ENCODE peak calls at places on chromosomes 11 and 22, in seven cellular contexts. U is CD4-positive, CD25-positive, alpha-beta regulatory T cell; H is aorta; L is lower lobe of right lung; M is esophagus squamous epithelium; A is adipocyte; F is kidney. X is an unnamed sample.

GRCh38 chr11:22703040-22703439 is 36.6 kb downstream of the GAS2 start:
- DNase-seq in L (no peak), M (no peak), A (peak; percentile 45), F (no peak), H (no peak), U (no peak), X (peak; percentile 4)

GRCh38 chr22:48089601-48090331 is 1327.3 kb downstream of the TBC1D22A start:
- DNase-seq in U (no peak), L (no peak), H (peak; percentile 81), A (peak; percentile 8), F (peak; percentile 88), M (no peak), X (no peak)

GRCh38 chr11:36373040-36374010 is 77.2 kb downstream of the PRR5L start:
- DNase-seq in A (no peak), U (no peak), F (no peak), H (no peak), L (no peak), M (no peak), X (no peak)

GRCh38 chr11:97814325-97814959 is 1206.3 kb upstream of the CNTN5 start:
- DNase-seq in M (no peak), A (peak; percentile 7), L (no peak), F (no peak), U (no peak), H (no peak), X (no peak)

GRCh38 chr11:116598556-116598955 is 174.2 kb downstream of the BUD13 start:
- DNase-seq in L (no peak), M (no peak), H (peak; percentile 23), F (no peak), A (no peak), U (no peak), X (no peak)

GRCh38 chr22:32720924-32721323 is 80.6 kb upstream of the TIMP3 start:
- DNase-seq in F (no peak), M (no peak), U (no peak), H (no peak), A (peak; percentile 83), L (no peak), X (no peak)

GRCh38 chr11:2943711-2944118 is 14.5 kb upstream of the PHLDA2 start:
- DNase-seq in A (no peak), H (peak; percentile 73), M (no peak), U (no peak), F (peak; percentile 90), L (peak; percentile 79), X (no peak)

GRCh38 chr11:44257338-44258189 is 52.4 kb downstream of the ALX4 start:
- DNase-seq in H (no peak), L (no peak), M (no peak), U (no peak), F (no peak), A (no peak), X (no peak)

GRCh38 chr11:110962907-110963306 is 250.7 kb upstream of the ARHGAP20 start:
- DNase-seq in A (no peak), U (no peak), F (no peak), H (no peak), M (no peak), L (no peak), X (no peak)

GRCh38 chr11:33670250-33671011 is 30.2 kb downstream of the C11orf91 start:
- DNase-seq in F (no peak), L (no peak), M (no peak), U (no peak), A (peak; percentile 52), H (no peak), X (no peak)

GRCh38 chr11:119116601-119117000 is 4.8 kb upstream of the HINFP start:
- DNase-seq in L (no peak), F (no peak), M (no peak), H (no peak), U (no peak), A (no peak), X (no peak)

GRCh38 chr11:8268530-8269461 is 5.1 kb upstream of the LMO1 start:
- DNase-seq in A (peak; percentile 25), F (peak; percentile 56), H (peak; percentile 48), L (peak; percentile 20), U (no peak), M (no peak), X (peak; percentile 26)

GRCh38 chr11:106723071-106723470 is 295.2 kb downstream of the GUCY1A2 start:
- DNase-seq in M (no peak), U (no peak), F (no peak), A (no peak), H (no peak), L (no peak), X (no peak)

GRCh38 chr11:93444671-93445073 is 98.5 kb downstream of the SMCO4 start:
- DNase-seq in M (no peak), H (no peak), A (no peak), F (no peak), U (no peak), L (no peak), X (no peak)

GRCh38 chr11:57278721-57279095 is 41.7 kb upstream of the APLNR start:
- DNase-seq in H (no peak), U (no peak), F (no peak), A (no peak), M (no peak), L (no peak), X (no peak)

GRCh38 chr11:20015529-20016427 is 144.5 kb downstream of the DBX1 start:
- DNase-seq in H (no peak), M (no peak), L (no peak), U (no peak), F (no peak), A (no peak), X (no peak)

GRCh38 chr22:36818010-36818642 is 1.3 kb upstream of the PVALB start:
- DNase-seq in F (no peak), M (no peak), H (no peak), U (no peak), L (no peak), A (no peak), X (no peak)

GRCh38 chr11:46381836-46382643 is 571 bp downstream of the MDK start:
- DNase-seq in M (no peak), H (peak; percentile 73), F (peak; percentile 85), A (no peak), U (no peak), L (no peak), X (no peak)

GRCh38 chr11:5689551-5689983 is at the start of gene TRIM22:
- DNase-seq in L (peak; percentile 56), A (peak; percentile 75), U (peak; percentile 73), H (no peak), F (peak; percentile 67), M (no peak), X (no peak)

GRCh38 chr11:128766687-128767086 is 72.8 kb downstream of the FLI1 start:
- DNase-seq in U (no peak), M (no peak), H (no peak), L (no peak), A (no peak), F (peak; percentile 84), X (no peak)

GRCh38 chr11:34238966-34239365 is 118.8 kb downstream of the ABTB2 start:
- DNase-seq in M (no peak), A (no peak), F (no peak), L (no peak), U (no peak), H (no peak), X (no peak)

GRCh38 chr11:80414766-80415165 is 973.9 kb upstream of the TENM4 start:
- DNase-seq in M (no peak), A (no peak), U (no peak), F (no peak), H (no peak), L (no peak), X (no peak)

GRCh38 chr11:61817471-61818202 is 834 bp upstream of the FADS1 start:
- DNase-seq in H (no peak), L (no peak), F (no peak), A (peak; percentile 24), U (no peak), M (no peak), X (no peak)

GRCh38 chr22:46604306-46604690 is 15.9 kb upstream of the GRAMD4 start:
- DNase-seq in H (peak; percentile 61), U (no peak), F (no peak), L (peak; percentile 70), A (no peak), M (no peak), X (no peak)
- H3K4me1 ChIP-seq in H (no peaks in the 10 kb centered on the region), U (peaks cover 10% of the 10 kb centered on the region), F (no peaks in the 10 kb centered on the region), L (peaks cover 34% of the 10 kb centered on the region), A (no peaks in the 10 kb centered on the region), M (peaks cover 10% of the 10 kb centered on the region), X (peaks cover 7% of the 10 kb centered on the region)

GRCh38 chr11:131912127-131912526 is 541.7 kb downstream of the NTM start:
- DNase-seq in M (no peak), U (no peak), F (no peak), H (no peak), L (no peak), A (no peak), X (no peak)
- H3K4me3 ChIP-seq in M (no peak overlapping the region), U (no peak overlapping the region), F (no peak overlapping the region), H (no peak overlapping the region), L (no peak overlapping the region), A (no peak overlapping the region), X (no peak overlapping the region)

DNA sequence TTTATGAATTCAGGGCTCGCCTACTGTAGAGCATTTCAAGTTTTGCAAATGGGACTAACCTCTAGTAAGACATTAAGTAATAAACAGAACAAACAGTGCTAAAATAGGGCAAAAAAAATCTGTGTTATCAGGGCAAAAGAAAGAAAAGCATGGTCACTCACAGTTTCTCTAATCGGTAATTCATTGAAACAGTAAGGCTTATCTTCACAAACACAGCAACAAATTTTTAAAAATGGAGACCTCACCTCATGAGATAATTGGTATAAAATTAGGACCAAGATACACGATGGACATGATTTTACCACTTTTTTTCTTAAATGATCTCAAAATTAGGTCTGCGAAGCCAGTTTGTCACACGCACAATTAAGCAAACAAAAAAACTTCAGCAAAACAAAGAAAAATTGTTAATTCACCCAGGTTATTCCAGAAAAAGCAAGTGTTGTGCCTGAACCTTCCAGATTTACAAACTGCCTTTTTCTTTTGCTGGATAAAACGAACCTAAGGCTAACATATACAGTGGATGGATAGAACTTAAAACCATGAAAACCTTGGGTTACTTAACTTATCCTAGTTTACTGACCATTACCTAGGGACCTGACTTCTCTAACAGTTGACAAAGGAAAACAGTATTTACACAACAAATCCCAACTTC is 1.4 kb downstream of the TMEM123 start:
- DNase-seq in F (no peak), H (no peak), A (no peak), L (no peak), U (no peak), M (no peak), X (no peak)
- H3K4me1 ChIP-seq in F (peaks cover 14% of the 10 kb centered on the region), H (no peaks in the 10 kb centered on the region), A (peaks cover 23% of the 10 kb centered on the region), L (peaks cover 67% of the 10 kb centered on the region), U (peaks cover 62% of the 10 kb centered on the region), M (peaks cover 34% of the 10 kb centered on the region), X (peaks cover 8% of the 10 kb centered on the region)

DNA sequence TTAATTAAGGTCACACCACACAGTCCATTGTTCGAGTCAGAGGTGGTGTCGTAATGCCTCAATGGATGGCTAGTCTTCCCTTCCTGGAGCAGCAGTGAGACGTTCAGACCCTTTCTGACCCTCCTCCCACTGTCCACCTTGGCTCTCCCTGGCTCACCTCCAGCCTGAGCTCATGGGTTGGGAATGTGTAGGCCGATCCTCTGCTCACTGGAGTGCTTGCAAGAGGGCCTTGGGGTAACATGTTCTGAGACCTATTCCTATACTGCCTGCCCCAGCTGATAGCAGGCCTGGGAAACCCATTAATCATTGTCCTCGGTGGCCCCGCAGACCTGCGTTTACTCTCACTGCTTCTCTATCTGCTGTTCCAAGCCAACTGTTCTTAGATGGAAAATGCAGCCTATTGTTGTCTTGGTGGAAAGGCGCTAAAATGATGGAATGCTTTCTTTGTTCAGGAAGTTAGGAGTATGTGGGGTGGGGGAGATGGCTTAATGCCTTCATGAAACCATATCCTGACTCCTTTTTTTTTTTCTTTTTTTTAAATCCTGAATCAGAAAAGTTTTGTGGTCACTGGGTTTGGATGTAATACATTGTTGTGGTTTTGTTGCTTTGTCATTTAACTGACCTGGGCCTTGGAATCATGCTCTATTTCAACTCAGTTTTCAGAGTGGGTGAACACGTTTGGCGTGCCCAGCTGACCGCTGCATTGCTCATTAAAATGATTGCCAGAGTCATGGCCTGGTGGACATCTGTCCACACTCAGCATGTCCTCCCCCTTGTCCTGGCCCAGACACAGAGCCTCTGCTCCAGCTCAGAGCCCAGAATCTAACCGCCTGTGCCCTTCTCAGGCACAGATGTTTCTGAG is 72.5 kb downstream of the MICAL2 start:
- DNase-seq in M (no peak), U (no peak), L (no peak), H (peak; percentile 83), F (peak; percentile 81), A (peak; percentile 88), X (no peak)
- H3K4me3 ChIP-seq in M (no peak overlapping the region), U (no peak overlapping the region), L (no peak overlapping the region), H (no peak overlapping the region), F (no peak overlapping the region), A (no peak overlapping the region), X (no peak overlapping the region)

X was measured in BE2C.